ENCODE peak calls at places on chromosomes 5 and 9, in six cellular contexts. H is heart left ventricle, L is HCT116, P is lower leg skin, X is Calu3, M is AG10803. U is an unnamed sample.

GRCh38 chr5:15383469-15383868 is 116.5 kb upstream of the FBXL7 start:
- DNase-seq in M (peak; percentile 27), P (no peak), H (no peak), X (no peak), L (no peak), U (no peak)

GRCh38 chr5:94776167-94776566 is 157.7 kb downstream of the SLF1 start:
- DNase-seq in M (peak; percentile 47), X (no peak), H (no peak), L (no peak), P (no peak), U (no peak)

GRCh38 chr5:94968507-94969095 is 316.3 kb downstream of the MCTP1 start:
- DNase-seq in H (no peak), L (peak; percentile 69), M (peak; percentile 69), P (no peak), X (peak; percentile 36), U (peak; percentile 14)

GRCh38 chr5:62632181-62632580 is 53.6 kb downstream of the LRRC70 start:
- DNase-seq in L (no peak), P (no peak), M (no peak), H (no peak), X (no peak), U (no peak)

GRCh38 chr9:130254753-130255637 is 10.6 kb upstream of the HMCN2 start:
- DNase-seq in H (no peak), L (no peak), X (no peak), M (no peak), P (peak; percentile 45), U (peak; percentile 8)

GRCh38 chr9:20024159-20024571 is 235.3 kb upstream of the SLC24A2 start:
- DNase-seq in L (no peak), P (no peak), H (no peak), M (no peak), X (no peak), U (no peak)

GRCh38 chr9:89391585-89391984 is 73.3 kb downstream of the SECISBP2 start:
- DNase-seq in P (no peak), H (no peak), L (no peak), M (no peak), X (no peak), U (no peak)

GRCh38 chr5:168365581-168366081 is 74.2 kb downstream of the WWC1 start:
- DNase-seq in X (peak; percentile 82), L (peak; percentile 35), M (peak; percentile 92), H (no peak), P (peak; percentile 88), U (no peak)

GRCh38 chr5:24222866-24223265 is 421.9 kb downstream of the CDH10 start:
- DNase-seq in H (no peak), L (no peak), X (no peak), M (peak; percentile 58), P (no peak), U (no peak)

GRCh38 chr9:11045589-11045988 is 432.8 kb upstream of the PTPRD start:
- DNase-seq in P (no peak), L (no peak), X (no peak), M (no peak), H (no peak), U (no peak)

GRCh38 chr9:88537743-88538055 is 2.7 kb downstream of the NXNL2 start:
- DNase-seq in X (peak; percentile 45), H (peak; percentile 80), P (peak; percentile 89), M (peak; percentile 96), L (no peak), U (no peak)

GRCh38 chr5:151222054-151222768 is 1.7 kb downstream of the CCDC69 start:
- DNase-seq in H (no peak), P (no peak), L (no peak), M (no peak), X (no peak), U (no peak)

GRCh38 chr9:82255533-82255932 is 267.0 kb downstream of the SPATA31D1 start:
- DNase-seq in H (no peak), X (no peak), L (no peak), M (no peak), P (no peak), U (no peak)

GRCh38 chr5:93990504-93991085 is 249.2 kb upstream of the POU5F2 start:
- DNase-seq in M (peak; percentile 8), L (no peak), P (no peak), X (no peak), H (no peak), U (no peak)

GRCh38 chr5:79258801-79259200 is 22.9 kb downstream of the JMY start:
- DNase-seq in P (no peak), X (no peak), H (no peak), M (no peak), L (no peak), U (no peak)

GRCh38 chr5:90886381-90886780 is 327.8 kb downstream of the ADGRV1 start:
- DNase-seq in H (no peak), M (no peak), L (no peak), X (no peak), P (no peak), U (no peak)

GRCh38 chr5:158923799-158924551 is 175.7 kb downstream of the EBF1 start:
- DNase-seq in H (no peak), M (no peak), X (no peak), P (no peak), L (no peak), U (no peak)

DNA sequence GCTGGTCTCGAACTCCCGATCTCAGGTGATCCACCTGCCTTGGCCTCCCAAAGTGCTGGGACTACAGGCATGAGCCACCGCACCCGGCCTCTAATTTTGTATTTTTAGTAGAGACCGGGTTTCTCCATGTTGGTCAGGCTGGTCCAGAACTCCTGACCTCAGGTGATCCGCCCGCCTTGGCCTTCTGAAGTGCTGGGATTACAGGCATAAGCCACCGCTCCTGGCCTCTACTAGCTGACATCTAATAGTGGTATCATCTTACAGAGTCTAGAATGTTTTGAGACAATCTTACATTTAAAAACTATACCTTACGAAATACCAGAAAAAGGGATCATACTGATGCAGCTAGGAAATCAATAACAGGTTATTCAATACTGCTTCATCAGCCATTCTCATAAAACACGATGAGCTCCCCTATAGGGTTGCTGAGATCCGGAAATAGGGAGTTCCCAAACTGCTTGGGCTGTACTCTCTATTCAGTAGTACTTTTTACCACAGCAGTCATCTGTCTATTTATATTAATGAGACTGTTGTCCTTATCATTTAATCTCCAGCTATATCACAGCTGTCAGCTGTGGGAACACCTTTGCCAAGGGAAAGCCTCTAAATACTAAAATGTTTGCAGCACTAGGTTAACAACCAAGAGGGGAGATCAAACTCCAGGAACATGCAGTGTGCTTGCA is 8.1 kb upstream of the UBE2D2 start:
- DNase-seq in H (no peak), M (no peak), P (no peak), L (no peak), X (no peak), U (no peak)
- TF ChIP-seq CTCF in H (no peak), M (no peak), P (no peak), L (no peak), X (no peak), U (no peak)

DNA sequence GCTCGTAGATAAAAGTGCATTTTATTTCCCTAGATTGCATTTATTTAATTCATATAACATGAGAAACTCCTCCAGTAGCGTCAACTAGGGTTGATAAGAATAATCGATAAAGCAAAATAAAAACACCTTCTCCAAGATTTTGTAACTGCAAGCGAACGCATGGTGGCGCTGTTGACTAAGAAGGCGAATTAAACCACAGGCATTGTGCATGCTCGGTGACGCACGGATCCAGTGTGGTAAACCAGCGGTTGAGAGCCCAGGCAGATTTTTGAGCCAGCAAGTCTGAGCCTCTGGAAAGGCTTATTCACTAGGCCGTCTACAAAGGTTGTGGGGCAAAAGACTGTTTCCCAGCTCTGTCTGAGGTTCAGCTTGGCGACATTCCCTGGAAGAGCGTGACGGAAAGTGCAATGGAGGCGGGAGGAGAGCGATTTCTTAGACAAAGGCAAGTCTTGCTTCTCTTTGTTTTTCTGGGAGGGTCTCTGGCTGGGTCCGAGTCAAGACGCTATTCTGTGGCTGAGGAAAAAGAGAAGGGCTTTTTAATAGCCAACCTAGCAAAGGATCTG is at the start of gene PCDHB3:
- DNase-seq in M (peak; percentile 32), L (peak; percentile 16), H (peak; percentile 63), X (peak; percentile 30), P (no peak), U (no peak)
- TF ChIP-seq CTCF in M (peak; percentile 33), L (peak; percentile 54), H (peak; percentile 44), X (no peak), P (no peak), U (peak; percentile 80)

DNA sequence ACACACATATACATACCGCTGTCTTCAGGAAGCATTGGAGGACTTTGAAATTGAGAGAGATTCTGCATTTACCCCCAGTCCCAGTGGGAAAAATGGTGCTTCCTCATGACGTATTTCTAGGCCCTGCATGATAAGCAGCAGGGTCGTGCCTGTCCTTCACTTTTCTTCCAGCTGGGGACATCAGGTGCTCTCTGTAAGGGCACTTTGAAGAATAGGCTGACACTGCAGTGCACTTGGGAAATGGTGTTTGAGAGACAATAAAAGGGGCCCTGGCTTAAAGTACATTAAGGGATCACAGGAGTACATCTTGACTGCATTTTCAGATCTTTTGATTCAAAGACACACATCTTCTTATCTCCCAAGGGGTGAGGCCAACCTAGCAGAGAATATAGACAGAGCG is 437.8 kb downstream of the CSNK1G3 start:
- DNase-seq in H (no peak), L (no peak), P (no peak), M (no peak), X (no peak), U (no peak)
- TF ChIP-seq CTCF in H (no peak), L (peak; percentile 11), P (no peak), M (no peak), X (no peak), U (no peak)

GRCh38 chr5:162837161-162837560 is 600.2 kb upstream of the CCNG1 start:
- DNase-seq in X (no peak), M (no peak), H (no peak), L (no peak), P (no peak), U (no peak)
- TF ChIP-seq CTCF in X (no peak), M (no peak), H (no peak), L (no peak), P (no peak), U (peak; percentile 34)

DNA sequence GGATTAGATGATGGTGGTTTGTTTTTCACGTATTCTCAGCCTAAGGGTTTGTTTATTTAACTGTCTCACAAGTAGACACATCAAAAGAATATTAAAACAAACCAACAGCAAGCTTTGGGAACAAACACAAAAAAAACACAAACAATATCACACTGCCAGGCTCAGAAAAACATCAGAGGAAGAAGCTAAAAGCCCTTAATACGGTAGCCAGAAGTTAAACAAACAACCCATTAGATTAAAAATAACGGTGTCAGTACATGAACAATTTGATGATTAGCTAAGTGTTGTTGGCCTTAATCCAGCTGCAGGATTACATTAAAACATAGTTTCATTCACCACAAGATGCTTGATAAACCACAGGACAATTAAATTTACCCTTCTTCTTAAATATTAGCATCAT is 15.9 kb upstream of the DMRT2 start:
- DNase-seq in L (no peak), H (no peak), X (no peak), M (no peak), P (no peak), U (no peak)
- TF ChIP-seq CTCF in L (no peak), H (no peak), X (no peak), M (no peak), P (no peak), U (no peak)

GRCh38 chr9:84317563-84317962 is 23.0 kb downstream of the SLC28A3 start:
- DNase-seq in M (no peak), H (no peak), X (no peak), L (peak; percentile 4), P (no peak), U (no peak)
- TF ChIP-seq CTCF in M (no peak), H (no peak), X (no peak), L (peak; percentile 50), P (no peak), U (no peak)